ENCODE peak calls at places on chromosomes 11 and 22, in ten cellular contexts. F, Z, I, H, A, E, P, C, N and U are unnamed samples.

GRCh38 chr22:32531955-32532818 is 57.6 kb downstream of the FBXO7 start:
- DNase-seq in F (peak), Z (no peak), I (peak), H (no peak), A (peak), E (peak), P (peak), C (peak), N (peak), U (peak)

GRCh38 chr11:112478806-112479205 is 218.1 kb upstream of the PLET1 start:
- DNase-seq in F (no peak), Z (no peak), I (no peak), H (no peak), A (no peak), E (no peak), P (no peak), C (no peak), N (peak), U (no peak)

GRCh38 chr11:83063073-83063754 is 8.5 kb downstream of the RAB30 start:
- DNase-seq in F (peak), Z (no peak), I (no peak), H (peak), A (peak), E (peak), P (no peak), C (no peak), N (no peak), U (no peak)

GRCh38 chr11:101797335-101797734 is 117.5 kb upstream of the CEP126 start:
- DNase-seq in F (no peak), Z (no peak), I (no peak), H (no peak), A (peak), E (no peak), P (no peak), C (no peak), N (no peak), U (no peak)

GRCh38 chr11:122140535-122140934 is 24.5 kb upstream of the BLID start:
- DNase-seq in F (peak), Z (no peak), I (no peak), H (no peak), A (peak), E (no peak), P (no peak), C (no peak), N (no peak), U (no peak)

GRCh38 chr22:20859615-20860014 is 808 bp downstream of the SNAP29 start:
- DNase-seq in F (no peak), Z (no peak), I (no peak), H (no peak), A (no peak), E (no peak), P (no peak), C (no peak), N (no peak), U (no peak)

GRCh38 chr22:46971776-46972150 is 209.3 kb downstream of the TBC1D22A start:
- DNase-seq in F (no peak), Z (no peak), I (no peak), H (no peak), A (no peak), E (no peak), P (no peak), C (no peak), N (no peak), U (no peak)

GRCh38 chr11:125128450-125128849 is 17.0 kb upstream of the TMEM218 start:
- DNase-seq in F (no peak), Z (no peak), I (no peak), H (no peak), A (peak), E (no peak), P (no peak), C (no peak), N (no peak), U (no peak)

GRCh38 chr22:19004471-19004870 is 68.4 kb upstream of the PRODH start:
- DNase-seq in F (no peak), Z (no peak), I (no peak), H (no peak), A (no peak), E (no peak), P (no peak), C (no peak), N (no peak), U (no peak)

GRCh38 chr11:86524603-86525352 is 147.6 kb downstream of the ME3 start:
- DNase-seq in F (peak), Z (no peak), I (no peak), H (no peak), A (peak), E (peak), P (no peak), C (no peak), N (no peak), U (no peak)

GRCh38 chr11:55967914-55968313 is 1.8 kb downstream of the OR10AG1 start:
- DNase-seq in F (no peak), Z (no peak), I (no peak), H (no peak), A (no peak), E (no peak), P (no peak), C (no peak), N (no peak), U (no peak)

GRCh38 chr11:36718481-36718880 is 120.4 kb upstream of the RAG2 start:
- DNase-seq in F (no peak), Z (no peak), I (no peak), H (no peak), A (no peak), E (peak), P (no peak), C (no peak), N (no peak), U (no peak)

GRCh38 chr11:97856666-97857065 is 1164.1 kb upstream of the CNTN5 start:
- DNase-seq in F (no peak), Z (no peak), I (no peak), H (no peak), A (no peak), E (no peak), P (no peak), C (no peak), N (peak), U (no peak)

GRCh38 chr22:46897246-46897623 is 134.8 kb downstream of the TBC1D22A start:
- DNase-seq in F (no peak), Z (no peak), I (no peak), H (no peak), A (no peak), E (peak), P (no peak), C (no peak), N (peak), U (peak)

GRCh38 chr22:48405741-48406140 is 1421.9 kb downstream of the BRD1 start:
- DNase-seq in F (no peak), Z (no peak), I (peak), H (no peak), A (no peak), E (no peak), P (no peak), C (no peak), N (no peak), U (no peak)

GRCh38 chr11:12643029-12643428 is 31.2 kb upstream of the TEAD1 start:
- DNase-seq in F (no peak), Z (no peak), I (no peak), H (no peak), A (no peak), E (no peak), P (no peak), C (no peak), N (no peak), U (no peak)

GRCh38 chr11:116925050-116925449 is 87.6 kb upstream of the APOA1 start:
- DNase-seq in F (no peak), Z (no peak), I (no peak), H (peak), A (no peak), E (no peak), P (no peak), C (no peak), N (no peak), U (no peak)

GRCh38 chr11:2222479-2222878 is 47.9 kb downstream of the ASCL2 start:
- DNase-seq in F (no peak), Z (no peak), I (no peak), H (no peak), A (no peak), E (no peak), P (no peak), C (no peak), N (no peak), U (no peak)

GRCh38 chr11:63017306-63017974 is 1.8 kb upstream of the SLC22A8 start:
- DNase-seq in F (no peak), Z (no peak), I (no peak), H (no peak), A (peak), E (no peak), P (no peak), C (no peak), N (peak), U (no peak)

GRCh38 chr22:44164031-44164430 is 16.7 kb upstream of the PARVG start:
- DNase-seq in F (no peak), Z (no peak), I (no peak), H (no peak), A (no peak), E (no peak), P (no peak), C (no peak), N (no peak), U (no peak)

GRCh38 chr22:21087119-21087518 is 41.4 kb downstream of the LRRC74B start:
- DNase-seq in F (no peak), Z (no peak), I (no peak), H (no peak), A (no peak), E (no peak), P (peak), C (no peak), N (no peak), U (no peak)

GRCh38 chr11:31995525-31996123 is 95.2 kb upstream of the RCN1 start:
- DNase-seq in F (no peak), Z (no peak), I (peak), H (peak), A (peak), E (no peak), P (no peak), C (no peak), N (no peak), U (no peak)

GRCh38 chr11:109785714-109786113 is 307.5 kb upstream of the ZC3H12C start:
- DNase-seq in F (no peak), Z (no peak), I (no peak), H (no peak), A (peak), E (no peak), P (no peak), C (no peak), N (no peak), U (no peak)

GRCh38 chr11:86453290-86454030 is 78.8 kb downstream of the CCDC81 start:
- DNase-seq in F (no peak), Z (no peak), I (no peak), H (no peak), A (no peak), E (no peak), P (no peak), C (no peak), N (no peak), U (no peak)

GRCh38 chr22:40240671-40241070 is 62.9 kb downstream of the TNRC6B start:
- DNase-seq in F (no peak), Z (no peak), I (no peak), H (no peak), A (no peak), E (no peak), P (no peak), C (no peak), N (no peak), U (no peak)

GRCh38 chr11:16356057-16356750 is at the start of gene SOX6:
- DNase-seq in F (no peak), Z (no peak), I (peak), H (no peak), A (peak), E (peak), P (no peak), C (no peak), N (peak), U (no peak)

GRCh38 chr11:122663764-122664163 is 8.2 kb downstream of the UBASH3B start:
- DNase-seq in F (no peak), Z (no peak), I (no peak), H (no peak), A (peak), E (no peak), P (no peak), C (no peak), N (no peak), U (peak)

GRCh38 chr11:74070713-74071506 is 62.0 kb upstream of the UCP3 start:
- DNase-seq in F (no peak), Z (no peak), I (no peak), H (no peak), A (peak), E (peak), P (no peak), C (no peak), N (no peak), U (no peak)

GRCh38 chr11:1785749-1786261 is 22.1 kb upstream of the CTSD start:
- DNase-seq in F (no peak), Z (no peak), I (peak), H (no peak), A (no peak), E (no peak), P (no peak), C (no peak), N (no peak), U (no peak)

GRCh38 chr11:114152785-114153184 is 93.3 kb downstream of the ZBTB16 start:
- DNase-seq in F (no peak), Z (no peak), I (no peak), H (no peak), A (no peak), E (no peak), P (no peak), C (no peak), N (no peak), U (no peak)

GRCh38 chr22:40323681-40324083 is 22.6 kb upstream of the ADSL start:
- DNase-seq in F (no peak), Z (no peak), I (no peak), H (no peak), A (no peak), E (no peak), P (no peak), C (no peak), N (peak), U (no peak)

GRCh38 chr11:19739872-19740271 is 27.2 kb downstream of the NAV2 start:
- DNase-seq in F (no peak), Z (no peak), I (no peak), H (no peak), A (peak), E (no peak), P (peak), C (no peak), N (peak), U (no peak)

GRCh38 chr11:2300290-2300935 is 1.3 kb downstream of the C11orf21 start:
- DNase-seq in F (no peak), Z (peak), I (no peak), H (peak), A (no peak), E (no peak), P (peak), C (peak), N (no peak), U (no peak)

GRCh38 chr11:126079640-126080205 is 17.1 kb upstream of the CDON start:
- DNase-seq in F (no peak), Z (no peak), I (no peak), H (no peak), A (no peak), E (no peak), P (no peak), C (no peak), N (peak), U (no peak)

GRCh38 chr11:109140426-109140825 is 281.6 kb upstream of the C11orf87 start:
- DNase-seq in F (no peak), Z (no peak), I (no peak), H (no peak), A (no peak), E (no peak), P (no peak), C (no peak), N (no peak), U (no peak)

GRCh38 chr11:89021339-89021738 is 44.4 kb downstream of the GRM5 start:
- DNase-seq in F (no peak), Z (no peak), I (no peak), H (no peak), A (no peak), E (no peak), P (no peak), C (no peak), N (no peak), U (no peak)

GRCh38 chr11:1440496-1440895 is 46.1 kb downstream of the MOB2 start:
- DNase-seq in F (no peak), Z (no peak), I (no peak), H (no peak), A (no peak), E (no peak), P (no peak), C (no peak), N (no peak), U (no peak)

GRCh38 chr22:22697377-22698120 is 53.1 kb downstream of the GGTLC2 start:
- DNase-seq in F (no peak), Z (no peak), I (no peak), H (no peak), A (no peak), E (no peak), P (no peak), C (no peak), N (peak), U (no peak)

GRCh38 chr11:46677169-46677568 is 23.2 kb downstream of the ARHGAP1 start:
- DNase-seq in F (no peak), Z (no peak), I (no peak), H (no peak), A (no peak), E (no peak), P (no peak), C (no peak), N (no peak), U (peak)
- H3K27ac ChIP-seq in F (peak), Z (peak), I (no peak), H (no peak), A (no peak), E (peak), P (no peak), C (no peak), N (no peak), U (no peak)

GRCh38 chr11:70201876-70202861 is 927 bp upstream of the FADD start:
- DNase-seq in F (no peak), Z (no peak), I (no peak), H (no peak), A (peak), E (no peak), P (no peak), C (no peak), N (no peak), U (peak)

GRCh38 chr11:70203749-70204465 is 811 bp downstream of the FADD start:
- DNase-seq in F (peak), Z (peak), I (peak), H (peak), A (peak), E (peak), P (no peak), C (no peak), N (no peak), U (no peak)

GRCh38 chr11:70204466-70204799 is 1.3 kb downstream of the FADD start:
- DNase-seq in F (peak), Z (no peak), I (no peak), H (no peak), A (no peak), E (no peak), P (no peak), C (no peak), N (no peak), U (no peak)

GRCh38 chr11:70205049-70205725 is 2.1 kb downstream of the FADD start:
- DNase-seq in F (no peak), Z (no peak), I (no peak), H (no peak), A (peak), E (no peak), P (no peak), C (no peak), N (no peak), U (no peak)

GRCh38 chr11:70202898-70203748 is at the start of gene FADD:
- DNase-seq in F (peak), Z (peak), I (peak), H (peak), A (peak), E (peak), P (peak), C (peak), N (peak), U (peak)
- H3K27ac ChIP-seq in F (peak), Z (peak), I (peak), H (peak), A (peak), E (peak), P (peak), C (peak), N (peak), U (peak)

GRCh38 chr11:69084371-69084770 is 35.6 kb downstream of the TPCN2 start:
- DNase-seq in F (no peak), Z (no peak), I (no peak), H (no peak), A (no peak), E (no peak), P (no peak), C (no peak), N (no peak), U (no peak)

GRCh38 chr11:69086741-69087524 is 38.2 kb downstream of the TPCN2 start:
- DNase-seq in F (no peak), Z (no peak), I (no peak), H (no peak), A (no peak), E (no peak), P (no peak), C (peak), N (no peak), U (no peak)

GRCh38 chr11:69086152-69086551 is 37.4 kb downstream of the TPCN2 start:
- DNase-seq in F (no peak), Z (no peak), I (no peak), H (no peak), A (no peak), E (peak), P (peak), C (peak), N (peak), U (no peak)

GRCh38 chr11:69083531-69084247 is 35.0 kb downstream of the TPCN2 start:
- DNase-seq in F (no peak), Z (no peak), I (no peak), H (no peak), A (no peak), E (no peak), P (peak), C (no peak), N (no peak), U (no peak)

DNA sequence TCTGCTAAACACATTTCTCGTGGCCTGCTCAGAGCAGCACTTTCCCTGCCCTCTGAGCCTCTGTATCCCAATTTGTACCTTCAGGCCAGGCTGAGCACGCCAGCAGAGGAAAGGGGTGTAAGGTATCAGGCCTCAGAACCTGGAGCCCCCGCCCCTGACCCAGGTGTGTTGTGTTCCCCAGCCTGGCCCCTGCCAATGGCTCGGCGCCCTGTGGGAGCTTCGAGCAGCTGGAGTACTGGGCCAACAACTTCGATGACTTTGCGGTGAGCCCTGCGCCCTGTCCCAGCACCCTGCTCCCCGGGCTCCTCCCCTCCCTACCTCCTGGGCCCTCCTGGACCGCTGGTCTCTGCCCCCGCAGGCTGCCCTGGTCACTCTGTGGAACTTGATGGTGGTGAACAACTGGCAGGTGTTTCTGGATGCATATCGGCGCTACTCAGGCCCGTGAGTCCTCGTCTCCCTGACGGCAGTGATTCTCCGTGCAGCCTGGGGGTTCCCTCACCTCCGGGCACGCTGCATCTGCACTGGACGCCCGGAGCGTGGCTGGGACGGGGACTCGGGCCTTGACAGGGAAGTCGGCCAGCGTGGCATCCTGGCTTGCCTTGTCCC is 36.9 kb downstream of the TPCN2 start:
- DNase-seq in F (no peak), Z (no peak), I (no peak), H (no peak), A (no peak), E (no peak), P (peak), C (peak), N (no peak), U (no peak)
- H3K27ac ChIP-seq in F (no peak), Z (peak), I (no peak), H (no peak), A (no peak), E (no peak), P (no peak), C (no peak), N (no peak), U (no peak)

GRCh38 chr22:45600791-45601730 is 70.6 kb upstream of the ATXN10 start:
- DNase-seq in F (no peak), Z (peak), I (peak), H (no peak), A (peak), E (peak), P (no peak), C (no peak), N (no peak), U (peak)
- H3K27ac ChIP-seq in F (no peak), Z (no peak), I (no peak), H (no peak), A (no peak), E (peak), P (no peak), C (no peak), N (no peak), U (no peak)

DNA sequence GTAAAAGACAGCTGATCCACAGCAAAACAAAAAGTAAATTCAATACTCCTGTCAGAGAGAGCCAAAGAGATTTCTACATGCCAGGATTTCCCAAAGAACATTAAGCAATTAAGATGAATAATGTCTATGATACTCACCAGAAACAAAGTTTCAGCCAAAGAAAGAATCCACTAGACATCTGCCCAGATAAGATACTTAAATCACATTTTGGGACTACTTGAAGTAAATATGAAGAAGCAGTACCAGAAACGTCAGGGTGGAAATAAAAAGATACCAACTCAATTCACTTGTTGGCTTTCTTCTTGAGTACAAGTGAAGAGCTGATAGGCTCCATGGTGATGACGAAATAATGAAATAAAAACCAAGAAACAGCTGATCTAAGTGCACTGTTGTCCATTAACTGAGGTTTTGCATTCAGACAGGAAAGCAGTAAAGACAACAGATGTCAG is 31.6 kb upstream of the ARHGAP32 start:
- DNase-seq in F (no peak), Z (no peak), I (no peak), H (no peak), A (peak), E (peak), P (no peak), C (no peak), N (no peak), U (no peak)
- H3K27ac ChIP-seq in F (no peak), Z (no peak), I (no peak), H (no peak), A (no peak), E (no peak), P (no peak), C (no peak), N (no peak), U (no peak)

GRCh38 chr22:43131773-43132501 is 11.3 kb downstream of the MCAT start:
- DNase-seq in F (no peak), Z (no peak), I (no peak), H (no peak), A (no peak), E (no peak), P (no peak), C (no peak), N (no peak), U (no peak)
- H3K27ac ChIP-seq in F (peak), Z (no peak), I (no peak), H (no peak), A (no peak), E (no peak), P (no peak), C (no peak), N (no peak), U (peak)

GRCh38 chr22:49956418-49956770 is 4.2 kb upstream of the PIM3 start:
- DNase-seq in F (no peak), Z (no peak), I (peak), H (no peak), A (no peak), E (no peak), P (no peak), C (peak), N (peak), U (no peak)
- H3K27ac ChIP-seq in F (peak), Z (no peak), I (no peak), H (no peak), A (no peak), E (no peak), P (no peak), C (no peak), N (no peak), U (no peak)